ENCODE peak calls at places on chromosomes 16 and 17, in five cellular contexts. Y, E, O, G and K are unnamed samples.

GRCh38 chr17:61770752-61771533 is 92.4 kb downstream of the BRIP1 start:
- DNase-seq in G (no peak), Y (no peak), E (peak), O (no peak), K (no peak)

GRCh38 chr16:24681793-24682192 is 47.7 kb upstream of the TNRC6A start:
- DNase-seq in E (peak), O (peak), Y (no peak), G (no peak), K (no peak)

GRCh38 chr17:62673614-62674362 is 46.3 kb downstream of the MRC2 start:
- DNase-seq in G (no peak), E (no peak), O (no peak), Y (no peak), K (no peak)

GRCh38 chr17:3004925-3005324 is 58.5 kb downstream of the OR1D5 start:
- DNase-seq in G (no peak), O (no peak), E (no peak), Y (no peak), K (peak)

GRCh38 chr17:76243826-76244679 is 3.8 kb upstream of the RNF157 start:
- DNase-seq in E (no peak), O (no peak), G (no peak), Y (no peak), K (no peak)

GRCh38 chr17:47401100-47401499 is 77.3 kb downstream of the EFCAB13 start:
- DNase-seq in Y (no peak), O (no peak), G (no peak), E (no peak), K (no peak)

GRCh38 chr16:57386381-57386951 is 14.2 kb downstream of the CX3CL1 start:
- DNase-seq in G (no peak), Y (no peak), O (no peak), E (peak), K (no peak)

GRCh38 chr17:37737971-37738370 is 6.9 kb downstream of the HNF1B start:
- DNase-seq in G (no peak), O (peak), E (peak), Y (no peak), K (no peak)

GRCh38 chr17:17401271-17401781 is 75.5 kb upstream of the MED9 start:
- DNase-seq in G (peak), O (peak), Y (peak), E (no peak), K (no peak)

GRCh38 chr17:59494757-59495368 is 70.5 kb upstream of the DHX40 start:
- DNase-seq in O (no peak), Y (no peak), G (no peak), E (no peak), K (no peak)

GRCh38 chr16:3729161-3730112 is 12.1 kb upstream of the TRAP1 start:
- DNase-seq in Y (no peak), G (no peak), E (no peak), O (no peak), K (no peak)

GRCh38 chr16:87297918-87298631 is 19.1 kb downstream of the C16orf95 start:
- DNase-seq in O (peak), G (peak), E (peak), Y (peak), K (peak)

GRCh38 chr17:68033636-68034451 is 1.7 kb upstream of the KPNA2 start:
- DNase-seq in Y (peak), G (peak), E (peak), O (peak), K (peak)

GRCh38 chr16:57185446-57185944 is 344 bp downstream of the PSME3IP1 start:
- DNase-seq in E (peak), Y (no peak), G (peak), O (peak), K (peak)

GRCh38 chr16:58196898-58197313 is 1.0 kb downstream of the CSNK2A2 start:
- DNase-seq in G (no peak), Y (no peak), O (no peak), E (peak), K (peak)

GRCh38 chr17:80850109-80850508 is 141.5 kb upstream of the CHMP6 start:
- DNase-seq in E (no peak), O (no peak), Y (no peak), G (no peak), K (no peak)

GRCh38 chr17:19707728-19708221 is 8.6 kb downstream of the SLC47A2 start:
- DNase-seq in G (no peak), Y (peak), O (no peak), E (no peak), K (no peak)

GRCh38 chr17:57810740-57811632 is 38.9 kb downstream of the MRPS23 start:
- DNase-seq in E (peak), O (no peak), Y (peak), G (no peak), K (peak)

GRCh38 chr17:17495448-17496188 is 577 bp downstream of the RASD1 start:
- DNase-seq in G (no peak), O (peak), E (peak), Y (no peak), K (no peak)

GRCh38 chr17:71229036-71229435 is 891.8 kb upstream of the SOX9 start:
- DNase-seq in Y (no peak), E (peak), O (no peak), G (no peak), K (no peak)

GRCh38 chr16:47705268-47705667 is 244.1 kb downstream of the PHKB start:
- DNase-seq in G (no peak), O (no peak), E (peak), Y (no peak), K (no peak)

GRCh38 chr16:26197707-26198106 is 505.9 kb downstream of the HS3ST4 start:
- DNase-seq in Y (no peak), G (no peak), O (no peak), E (no peak), K (no peak)

GRCh38 chr16:82633964-82634600 is 7.3 kb downstream of the CDH13 start:
- DNase-seq in G (no peak), O (peak), Y (no peak), E (no peak), K (no peak)

GRCh38 chr17:42251115-42251514 is 25.1 kb downstream of the STAT5B start:
- DNase-seq in Y (no peak), G (peak), O (no peak), E (peak), K (no peak)

GRCh38 chr17:62925267-62925836 is 40.7 kb upstream of the TANC2 start:
- DNase-seq in O (peak), G (no peak), Y (no peak), E (no peak), K (no peak)

GRCh38 chr17:77444653-77445029 is 303.9 kb downstream of the SEC14L1 start:
- DNase-seq in O (no peak), G (peak), Y (no peak), E (peak), K (no peak)

GRCh38 chr17:60077672-60078519 is 825 bp downstream of the HEATR6 start:
- DNase-seq in E (peak), G (no peak), O (no peak), Y (no peak), K (peak)

GRCh38 chr16:51151951-51152663 is 1.0 kb upstream of the SALL1 start:
- DNase-seq in Y (peak), O (no peak), E (peak), G (no peak), K (peak)
- H2AFZ ChIP-seq in Y (no peak), O (no peak), E (no peak), G (no peak), K (peak)

DNA sequence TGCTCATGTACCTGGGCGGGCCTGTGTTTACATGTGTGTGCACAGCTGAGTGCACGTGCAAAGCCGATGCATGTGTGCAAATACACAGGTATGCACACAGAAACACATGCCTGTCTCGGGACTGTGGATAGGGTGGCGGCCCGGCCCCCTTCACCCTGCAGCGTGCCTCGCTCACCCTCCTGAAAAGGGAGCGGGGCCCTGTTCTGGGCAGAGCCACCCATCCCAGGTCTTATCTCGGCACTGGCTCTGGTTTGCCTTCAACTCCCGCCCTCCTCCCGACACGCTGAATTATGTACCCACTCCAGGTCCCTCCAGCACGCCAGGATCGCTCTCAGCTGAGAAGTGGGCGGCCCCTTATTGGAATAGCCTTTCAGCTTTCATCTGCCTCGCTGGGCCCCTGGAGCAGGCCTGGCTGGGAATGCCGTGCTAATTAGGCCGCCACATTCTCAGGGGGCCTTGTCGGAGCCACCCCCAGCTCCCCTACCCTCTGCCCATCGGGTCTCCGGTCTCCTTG is 77.8 kb downstream of the RTN4RL1 start:
- DNase-seq in O (no peak), Y (no peak), G (no peak), E (no peak), K (peak)
- TF ChIP-seq CTCF in O (no peak), Y (no peak), G (no peak), E (no peak), K (no peak)

GRCh38 chr16:69522732-69523404 is 42.9 kb upstream of the NFAT5 start:
- DNase-seq in Y (no peak), G (peak), E (no peak), O (no peak), K (peak)
- H2AFZ ChIP-seq in Y (no peak), G (peak), E (no peak), O (peak), K (peak)

GRCh38 chr17:75063201-75063600 is 16.2 kb downstream of the KCTD2 start:
- DNase-seq in Y (no peak), O (no peak), E (no peak), G (no peak), K (no peak)

GRCh38 chr17:75064867-75065561 is 18.0 kb downstream of the KCTD2 start:
- DNase-seq in E (no peak), Y (peak), G (no peak), O (no peak), K (no peak)

GRCh38 chr17:75064460-75064859 is 17.4 kb downstream of the KCTD2 start:
- DNase-seq in E (no peak), O (no peak), Y (no peak), G (no peak), K (no peak)

GRCh38 chr17:75064040-75064439 is 17.0 kb downstream of the KCTD2 start:
- DNase-seq in G (no peak), Y (no peak), O (no peak), E (no peak), K (no peak)

DNA sequence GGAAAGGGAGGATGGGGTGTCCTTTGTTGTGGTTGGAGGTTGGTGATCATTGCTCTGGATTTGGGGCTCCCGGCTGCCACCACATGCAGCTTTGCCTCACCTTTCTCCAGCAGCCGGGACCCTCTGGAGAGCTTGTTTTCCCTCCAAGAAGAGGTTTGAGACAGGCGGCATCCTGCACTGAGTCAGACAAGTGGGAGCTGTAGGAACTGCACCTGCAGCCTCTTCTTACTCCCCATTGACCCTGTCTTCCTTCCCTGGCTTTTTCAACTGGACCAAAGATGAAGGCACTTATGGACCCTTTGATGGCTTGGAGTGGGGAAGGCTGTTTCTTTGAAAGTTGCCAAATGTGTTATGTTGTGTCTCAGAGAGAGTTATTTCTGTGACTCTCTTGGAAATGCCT is 16.6 kb downstream of the KCTD2 start:
- DNase-seq in G (no peak), Y (no peak), E (no peak), O (no peak), K (no peak)
- TF ChIP-seq CTCF in G (no peak), Y (no peak), E (no peak), O (no peak), K (no peak)

GRCh38 chr16:85767569-85767968 is 16.7 kb upstream of the C16orf74 start:
- DNase-seq in G (no peak), Y (no peak), E (peak), O (peak), K (no peak)
- H2AFZ ChIP-seq in G (no peak), Y (no peak), E (peak), O (no peak), K (peak)

DNA sequence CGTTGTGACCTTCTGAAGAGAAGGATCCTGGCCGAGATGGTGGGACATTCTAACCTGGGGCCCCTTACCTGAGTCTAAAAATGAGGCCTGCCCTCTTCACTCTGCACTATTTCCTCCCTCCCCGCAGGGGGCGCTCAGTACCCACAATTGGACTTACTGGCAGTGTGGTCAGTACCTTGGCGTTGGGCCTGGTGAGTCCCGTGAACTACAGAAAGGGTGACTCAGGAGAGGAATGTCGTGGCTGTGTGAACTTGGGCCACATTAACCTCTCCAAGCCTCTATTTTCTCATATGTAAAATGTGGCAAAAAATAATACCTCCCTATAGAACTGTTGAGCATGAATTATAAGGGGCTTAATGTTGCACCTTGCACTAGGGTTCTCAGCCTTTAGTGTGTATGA is 3.9 kb downstream of the RSAD1 start:
- DNase-seq in Y (peak), O (peak), G (peak), E (peak), K (peak)
- TF ChIP-seq CTCF in Y (peak), O (peak), G (peak), E (peak), K (peak)

DNA sequence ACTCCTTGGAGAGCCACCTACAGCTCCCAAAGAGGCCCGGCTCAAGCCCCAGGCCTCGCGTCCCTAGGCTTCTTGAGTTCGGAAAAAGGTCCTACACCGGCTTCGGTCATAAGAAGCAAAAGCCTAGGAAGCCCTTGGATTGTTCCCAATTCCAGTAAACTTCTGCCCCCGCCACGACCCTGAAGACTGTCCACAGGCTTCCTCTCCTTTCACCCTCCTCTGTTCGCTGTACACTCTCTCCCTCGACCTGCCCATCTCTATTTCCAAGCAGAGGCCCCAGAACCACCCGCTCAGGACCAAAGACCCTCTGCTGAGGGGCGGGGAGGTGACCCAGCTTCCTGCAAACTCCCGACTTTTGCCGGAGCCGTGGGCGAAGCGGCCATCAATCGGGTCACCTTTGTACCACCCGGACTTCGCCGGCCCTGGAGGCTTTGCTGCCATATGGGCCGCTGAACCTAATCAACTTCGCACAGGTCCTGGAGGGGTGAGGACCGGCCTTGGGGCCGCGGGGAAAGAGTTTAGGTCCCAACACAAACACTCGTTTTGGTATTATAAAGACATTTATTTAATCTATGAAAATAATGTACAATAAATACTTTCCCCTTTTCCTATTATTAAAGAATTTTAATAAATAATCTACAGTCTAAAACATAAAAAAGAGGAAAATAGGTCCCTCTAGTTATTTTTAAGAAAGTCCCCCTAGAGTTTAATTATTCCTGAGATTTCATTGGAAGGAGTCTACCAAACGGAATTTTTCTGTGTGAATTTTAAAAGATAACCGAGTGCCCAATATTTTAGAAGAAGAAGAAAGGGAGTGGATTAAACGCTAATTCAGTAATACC is 2.6 kb downstream of the HOXB2 start:
- DNase-seq in E (peak), O (no peak), Y (no peak), G (no peak), K (no peak)
- H2AFZ ChIP-seq in E (no peak), O (peak), Y (no peak), G (no peak), K (no peak)

GRCh38 chr16:14309001-14309886 is 238.1 kb downstream of the MRTFB start:
- DNase-seq in G (no peak), Y (peak), O (peak), E (peak), K (no peak)

GRCh38 chr16:14309906-14310305 is 238.8 kb downstream of the MRTFB start:
- DNase-seq in O (peak), E (peak), Y (no peak), G (no peak), K (no peak)

GRCh38 chr16:14308357-14308723 is 237.2 kb downstream of the MRTFB start:
- DNase-seq in O (no peak), Y (no peak), E (no peak), G (no peak), K (no peak)

GRCh38 chr16:14307623-14308356 is 236.7 kb downstream of the MRTFB start:
- DNase-seq in G (no peak), Y (no peak), O (no peak), E (no peak), K (peak)

GRCh38 chr16:14310519-14310991 is 239.4 kb downstream of the MRTFB start:
- DNase-seq in Y (peak), E (peak), G (peak), O (no peak), K (peak)
- TF ChIP-seq CTCF in Y (peak), E (no peak), G (peak), O (no peak), K (no peak)

GRCh38 chr17:49993423-49994037 is 1.5 kb downstream of the DLX3 start:
- DNase-seq in G (no peak), O (peak), E (no peak), Y (peak), K (peak)
- H2AFZ ChIP-seq in G (no peak), O (peak), E (no peak), Y (no peak), K (peak)

DNA sequence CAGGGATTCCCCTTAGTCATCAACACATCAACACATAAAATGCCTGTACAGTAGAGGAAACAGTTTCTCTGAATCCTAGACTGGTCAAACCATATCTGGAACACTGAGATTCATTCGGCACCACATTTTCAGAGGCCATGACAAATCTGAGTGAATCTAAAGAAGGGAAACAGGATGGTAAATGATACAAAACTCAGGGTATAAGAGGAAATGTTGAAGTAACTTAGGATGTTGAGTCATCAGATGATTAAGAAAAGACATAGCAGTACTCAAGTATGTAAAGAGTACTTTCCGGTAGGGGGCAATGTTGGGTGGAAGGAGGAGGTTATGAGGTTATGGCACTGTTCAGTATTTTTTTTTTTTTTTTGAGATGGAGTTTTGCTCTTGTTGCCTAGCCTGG is 358.5 kb upstream of the PMFBP1 start:
- DNase-seq in Y (no peak), O (peak), G (no peak), E (peak), K (no peak)
- TF ChIP-seq CTCF in Y (no peak), O (peak), G (no peak), E (peak), K (peak)